ENCODE peak calls at places on chromosomes 16 and 17, in six cellular contexts. V is M059J, D is activated T-cell treated with anti-CD3 and anti-CD28 coated beads for 1 hour, Z is A549, I is GM12865, O is fibroblast of lung. R is an unnamed sample.

GRCh38 chr16:87457724-87458423 is 35.0 kb downstream of the ZCCHC14 start:
- DNase-seq in D (no peak), Z (no peak), V (peak; percentile 99), O (peak; percentile 99), I (peak; percentile 10), R (no peak)

GRCh38 chr16:82229800-82230619 is 60.0 kb upstream of the MPHOSPH6 start:
- DNase-seq in O (peak; percentile 52), V (peak; percentile 69), I (peak; percentile 67), D (peak; percentile 49), Z (peak; percentile 50), R (peak; percentile 89)

GRCh38 chr16:29816694-29817441 is 916 bp downstream of the PAGR1 start:
- DNase-seq in Z (peak; percentile 67), D (peak; percentile 39), O (peak; percentile 70), I (peak; percentile 78), V (peak; percentile 76), R (peak; percentile 80)

GRCh38 chr17:33492731-33493260 is 199.7 kb upstream of the ASIC2 start:
- DNase-seq in Z (no peak), V (no peak), I (no peak), D (no peak), O (no peak), R (no peak)

GRCh38 chr16:89031715-89032659 is 55.0 kb upstream of the CBFA2T3 start:
- DNase-seq in Z (no peak), V (no peak), I (peak; percentile 88), O (no peak), D (peak; percentile 36), R (no peak)

GRCh38 chr16:50607970-50608557 is 59.9 kb downstream of the NKD1 start:
- DNase-seq in D (no peak), V (no peak), O (no peak), Z (no peak), I (no peak), R (no peak)

GRCh38 chr17:29722411-29723198 is 99.9 kb upstream of the CORO6 start:
- DNase-seq in D (peak; percentile 8), O (peak; percentile 25), Z (no peak), V (no peak), I (peak; percentile 94), R (no peak)

GRCh38 chr16:57807252-57807967 is 5.1 kb upstream of the KIFC3 start:
- DNase-seq in V (peak; percentile 89), I (no peak), O (peak; percentile 35), Z (peak; percentile 68), D (no peak), R (no peak)

GRCh38 chr16:49597796-49598195 is 224.2 kb downstream of the C16orf78 start:
- DNase-seq in D (no peak), V (no peak), Z (no peak), I (peak; percentile 40), O (no peak), R (no peak)

GRCh38 chr17:78899361-78900260 is 3.4 kb downstream of the CEP295NL start:
- DNase-seq in O (peak; percentile 43), V (no peak), D (no peak), Z (no peak), I (no peak), R (peak; percentile 77)

GRCh38 chr17:48002920-48003685 is 32.2 kb downstream of the CDK5RAP3 start:
- DNase-seq in Z (no peak), D (no peak), I (no peak), O (peak; percentile 30), V (peak; percentile 65), R (peak; percentile 69)

GRCh38 chr17:45906237-45906636 is 11.9 kb downstream of the MAPT start:
- DNase-seq in D (no peak), V (no peak), Z (no peak), I (no peak), O (no peak), R (no peak)

GRCh38 chr17:83079340-83079747 is at the start of gene METRNL:
- DNase-seq in I (peak; percentile 75), O (peak; percentile 56), D (peak; percentile 48), Z (peak; percentile 77), V (peak; percentile 54), R (peak; percentile 69)

GRCh38 chr16:29900102-29900887 is at the start of gene ASPHD1:
- DNase-seq in V (peak; percentile 90), I (peak; percentile 47), O (peak; percentile 85), D (no peak), Z (peak; percentile 87), R (peak; percentile 85)

GRCh38 chr17:59837362-59838195 is 55.2 kb downstream of the TUBD1 start:
- DNase-seq in V (peak; percentile 100), I (peak; percentile 97), Z (peak; percentile 81), O (peak; percentile 100), D (no peak), R (peak; percentile 99)

GRCh38 chr17:68460715-68461114 is 3.4 kb upstream of the WIPI1 start:
- DNase-seq in I (peak; percentile 78), V (no peak), Z (no peak), O (no peak), D (no peak), R (no peak)

R was measured in GM23338.